ENCODE peak calls at places on chromosomes 2 and 18, in five cellular contexts. One of them, this sample, is unnamed.

GRCh38 chr2:218186355-218186766 is 19.6 kb upstream of the CXCR1 start:
- DNase-seq in progenitor cell of endocrine pancreas: peak
- DNase-seq in CD4-positive, alpha-beta T cell: peak
- DNase-seq in EL: peak
- DNase-seq in GF-D8: peak
- DNase-seq in this sample: peak

GRCh38 chr2:96195410-96196071 is 13.1 kb downstream of the STARD7 start:
- DNase-seq in progenitor cell of endocrine pancreas: no peak
- DNase-seq in CD4-positive, alpha-beta T cell: no peak
- DNase-seq in EL: peak
- DNase-seq in GF-D8: no peak
- DNase-seq in this sample: no peak

GRCh38 chr18:45108754-45109153 is 428.1 kb downstream of the SETBP1 start:
- DNase-seq in progenitor cell of endocrine pancreas: no peak
- DNase-seq in CD4-positive, alpha-beta T cell: no peak
- DNase-seq in EL: no peak
- DNase-seq in GF-D8: no peak
- DNase-seq in this sample: no peak

GRCh38 chr2:218892693-218893348 is 12.2 kb downstream of the WNT10A start:
- DNase-seq in progenitor cell of endocrine pancreas: peak
- DNase-seq in CD4-positive, alpha-beta T cell: peak
- DNase-seq in EL: peak
- DNase-seq in GF-D8: peak
- DNase-seq in this sample: peak

GRCh38 chr2:156333274-156333950 is 891 bp upstream of the NR4A2 start:
- DNase-seq in progenitor cell of endocrine pancreas: no peak
- DNase-seq in CD4-positive, alpha-beta T cell: no peak
- DNase-seq in EL: no peak
- DNase-seq in GF-D8: no peak
- DNase-seq in this sample: no peak

GRCh38 chr18:14947482-14948162 is 199.7 kb downstream of the ANKRD30B start:
- DNase-seq in progenitor cell of endocrine pancreas: no peak
- DNase-seq in CD4-positive, alpha-beta T cell: no peak
- DNase-seq in EL: no peak
- DNase-seq in GF-D8: no peak
- DNase-seq in this sample: no peak

GRCh38 chr2:223762853-223763252 is 74.5 kb downstream of the AP1S3 start:
- DNase-seq in progenitor cell of endocrine pancreas: no peak
- DNase-seq in CD4-positive, alpha-beta T cell: no peak
- DNase-seq in EL: no peak
- DNase-seq in GF-D8: no peak
- DNase-seq in this sample: no peak

GRCh38 chr2:148614332-148615049 is 30.1 kb upstream of the EPC2 start:
- DNase-seq in progenitor cell of endocrine pancreas: no peak
- DNase-seq in CD4-positive, alpha-beta T cell: no peak
- DNase-seq in EL: peak
- DNase-seq in GF-D8: peak
- DNase-seq in this sample: no peak

GRCh38 chr2:85887566-85888019 is 1.2 kb downstream of the ST3GAL5 start:
- DNase-seq in progenitor cell of endocrine pancreas: no peak
- DNase-seq in CD4-positive, alpha-beta T cell: peak
- DNase-seq in EL: peak
- DNase-seq in GF-D8: peak
- DNase-seq in this sample: peak

GRCh38 chr2:241777167-241777685 is 604 bp downstream of the GAL3ST2 start:
- DNase-seq in progenitor cell of endocrine pancreas: no peak
- DNase-seq in CD4-positive, alpha-beta T cell: no peak
- DNase-seq in EL: no peak
- DNase-seq in GF-D8: no peak
- DNase-seq in this sample: no peak

GRCh38 chr2:28510184-28510583 is 14.3 kb downstream of the PLB1 start:
- DNase-seq in progenitor cell of endocrine pancreas: no peak
- DNase-seq in CD4-positive, alpha-beta T cell: no peak
- DNase-seq in EL: no peak
- DNase-seq in GF-D8: no peak
- DNase-seq in this sample: no peak

GRCh38 chr2:95158891-95159619 is 593 bp downstream of the ZNF514 start:
- DNase-seq in progenitor cell of endocrine pancreas: peak
- DNase-seq in CD4-positive, alpha-beta T cell: no peak
- DNase-seq in EL: peak
- DNase-seq in GF-D8: no peak
- DNase-seq in this sample: no peak

GRCh38 chr2:154093856-154094255 is 222.1 kb downstream of the GALNT13 start:
- DNase-seq in progenitor cell of endocrine pancreas: no peak
- DNase-seq in CD4-positive, alpha-beta T cell: no peak
- DNase-seq in EL: no peak
- DNase-seq in GF-D8: no peak
- DNase-seq in this sample: no peak

GRCh38 chr2:238596571-238597551 is 170.1 kb downstream of the ASB1 start:
- DNase-seq in progenitor cell of endocrine pancreas: no peak
- DNase-seq in CD4-positive, alpha-beta T cell: no peak
- DNase-seq in EL: peak
- DNase-seq in GF-D8: no peak
- DNase-seq in this sample: no peak

GRCh38 chr2:26177122-26177521 is 4.2 kb downstream of the GAREM2 start:
- DNase-seq in progenitor cell of endocrine pancreas: no peak
- DNase-seq in CD4-positive, alpha-beta T cell: no peak
- DNase-seq in EL: no peak
- DNase-seq in GF-D8: no peak
- DNase-seq in this sample: no peak

GRCh38 chr2:135647836-135648579 is 93.6 kb upstream of the UBXN4 start:
- DNase-seq in progenitor cell of endocrine pancreas: no peak
- DNase-seq in CD4-positive, alpha-beta T cell: no peak
- DNase-seq in EL: no peak
- DNase-seq in GF-D8: no peak
- DNase-seq in this sample: no peak

GRCh38 chr2:177169810-177170514 is 42.6 kb upstream of the HNRNPA3 start:
- DNase-seq in progenitor cell of endocrine pancreas: no peak
- DNase-seq in CD4-positive, alpha-beta T cell: no peak
- DNase-seq in EL: no peak
- DNase-seq in GF-D8: no peak
- DNase-seq in this sample: no peak

GRCh38 chr2:383888-384287 is 96.0 kb upstream of the ALKAL2 start:
- DNase-seq in progenitor cell of endocrine pancreas: no peak
- DNase-seq in CD4-positive, alpha-beta T cell: no peak
- DNase-seq in EL: no peak
- DNase-seq in GF-D8: no peak
- DNase-seq in this sample: no peak

GRCh38 chr2:132797551-132797950 is 127.5 kb upstream of the LYPD1 start:
- DNase-seq in progenitor cell of endocrine pancreas: no peak
- DNase-seq in CD4-positive, alpha-beta T cell: no peak
- DNase-seq in EL: peak
- DNase-seq in GF-D8: no peak
- DNase-seq in this sample: no peak

GRCh38 chr2:121429119-121429903 is 101.4 kb upstream of the RNU4ATAC start:
- DNase-seq in progenitor cell of endocrine pancreas: no peak
- DNase-seq in CD4-positive, alpha-beta T cell: no peak
- DNase-seq in EL: no peak
- DNase-seq in GF-D8: no peak
- DNase-seq in this sample: no peak

GRCh38 chr2:140791802-140792201 is 1339.0 kb downstream of the LRP1B start:
- DNase-seq in progenitor cell of endocrine pancreas: no peak
- DNase-seq in CD4-positive, alpha-beta T cell: no peak
- DNase-seq in EL: no peak
- DNase-seq in GF-D8: no peak
- DNase-seq in this sample: no peak

GRCh38 chr2:174561283-174562275 is 36.0 kb downstream of the WIPF1 start:
- DNase-seq in progenitor cell of endocrine pancreas: no peak
- DNase-seq in CD4-positive, alpha-beta T cell: no peak
- DNase-seq in EL: no peak
- DNase-seq in GF-D8: no peak
- DNase-seq in this sample: no peak

GRCh38 chr2:119174216-119174992 is 15.9 kb upstream of the C1QL2 start:
- DNase-seq in progenitor cell of endocrine pancreas: peak
- DNase-seq in CD4-positive, alpha-beta T cell: peak
- DNase-seq in EL: no peak
- DNase-seq in GF-D8: no peak
- DNase-seq in this sample: peak

GRCh38 chr2:133411857-133412256 is 156.4 kb downstream of the NCKAP5 start:
- DNase-seq in progenitor cell of endocrine pancreas: no peak
- DNase-seq in CD4-positive, alpha-beta T cell: no peak
- DNase-seq in EL: no peak
- DNase-seq in GF-D8: no peak
- DNase-seq in this sample: no peak

GRCh38 chr2:68357608-68358337 is 7.3 kb upstream of the PLEK start:
- DNase-seq in progenitor cell of endocrine pancreas: no peak
- DNase-seq in CD4-positive, alpha-beta T cell: no peak
- DNase-seq in EL: peak
- DNase-seq in GF-D8: no peak
- DNase-seq in this sample: no peak

GRCh38 chr2:68365087-68365486 is at the start of gene PLEK:
- DNase-seq in progenitor cell of endocrine pancreas: no peak
- DNase-seq in CD4-positive, alpha-beta T cell: no peak
- DNase-seq in EL: no peak
- DNase-seq in GF-D8: peak
- DNase-seq in this sample: no peak

GRCh38 chr2:73999881-74000597 is 15.3 kb downstream of the TET3 start:
- DNase-seq in progenitor cell of endocrine pancreas: no peak
- DNase-seq in CD4-positive, alpha-beta T cell: no peak
- DNase-seq in EL: peak
- DNase-seq in GF-D8: no peak
- DNase-seq in this sample: no peak

GRCh38 chr2:96531872-96532505 is 4.6 kb upstream of the ARID5A start:
- DNase-seq in progenitor cell of endocrine pancreas: no peak
- DNase-seq in CD4-positive, alpha-beta T cell: peak
- DNase-seq in EL: peak
- DNase-seq in GF-D8: peak
- DNase-seq in this sample: peak

GRCh38 chr18:48139427-48140347 is 209.2 kb upstream of the SMAD2 start:
- DNase-seq in progenitor cell of endocrine pancreas: no peak
- DNase-seq in CD4-positive, alpha-beta T cell: no peak
- DNase-seq in EL: no peak
- DNase-seq in GF-D8: no peak
- DNase-seq in this sample: no peak

GRCh38 chr2:68099260-68099659 is 36.5 kb upstream of the C1D start:
- DNase-seq in progenitor cell of endocrine pancreas: no peak
- DNase-seq in CD4-positive, alpha-beta T cell: no peak
- DNase-seq in EL: no peak
- DNase-seq in GF-D8: no peak
- DNase-seq in this sample: no peak

GRCh38 chr2:75022516-75022915 is 64.1 kb downstream of the POLE4 start:
- DNase-seq in progenitor cell of endocrine pancreas: no peak
- DNase-seq in CD4-positive, alpha-beta T cell: no peak
- DNase-seq in EL: peak
- DNase-seq in GF-D8: no peak
- DNase-seq in this sample: no peak

GRCh38 chr2:128271186-128271890 is 47.3 kb downstream of the HS6ST1 start:
- DNase-seq in progenitor cell of endocrine pancreas: no peak
- DNase-seq in CD4-positive, alpha-beta T cell: no peak
- DNase-seq in EL: no peak
- DNase-seq in GF-D8: no peak
- DNase-seq in this sample: no peak

GRCh38 chr2:85266424-85267041 is 61.3 kb downstream of the TGOLN2 start:
- DNase-seq in progenitor cell of endocrine pancreas: peak
- DNase-seq in CD4-positive, alpha-beta T cell: peak
- DNase-seq in EL: peak
- DNase-seq in GF-D8: no peak
- DNase-seq in this sample: peak

This sample was measured in effector CD8-positive, alpha-beta T cell.